ENCODE peak calls at places on chromosomes 16 and 17, in seven cellular contexts. Y is CD8-positive, alpha-beta memory T cell; O is heart right ventricle; Z is lower leg skin; K is dorsolateral prefrontal cortex; T is mesendoderm; S is PC-3. W is an unnamed sample.

GRCh38 chr17:48131216-48131824 is 23.8 kb downstream of the SNX11 start:
- DNase-seq in S (peak; percentile 96), K (no peak), O (no peak), T (peak; percentile 90), Y (peak; percentile 35), Z (peak; percentile 63), W (peak; percentile 74)

GRCh38 chr16:74778646-74779045 is 4.0 kb upstream of the FA2H start:
- DNase-seq in T (no peak), K (no peak), Z (no peak), O (no peak), S (no peak), Y (no peak), W (no peak)

GRCh38 chr16:89569506-89570341 is 5.8 kb upstream of the CPNE7 start:
- DNase-seq in Y (no peak), T (no peak), S (no peak), K (no peak), O (no peak), Z (no peak), W (no peak)

GRCh38 chr16:71499775-71500364 is 10.7 kb upstream of the ZNF19 start:
- DNase-seq in O (no peak), K (no peak), Z (peak; percentile 18), T (peak; percentile 66), Y (peak; percentile 46), S (peak; percentile 71), W (no peak)

GRCh38 chr16:76199681-76200210 is 77.5 kb upstream of the CNTNAP4 start:
- DNase-seq in Z (no peak), Y (no peak), K (no peak), T (no peak), O (no peak), S (no peak), W (no peak)

GRCh38 chr17:64747938-64748540 is 85.9 kb upstream of the SMURF2 start:
- DNase-seq in Y (no peak), Z (no peak), S (no peak), T (no peak), K (no peak), O (no peak), W (no peak)

GRCh38 chr16:85055503-85056210 is 28.1 kb downstream of the KIAA0513 start:
- DNase-seq in T (peak; percentile 38), Y (peak; percentile 90), S (peak; percentile 40), Z (peak; percentile 65), O (no peak), K (peak; percentile 74), W (peak; percentile 37)

GRCh38 chr16:75262800-75263127 is 11.3 kb upstream of the BCAR1 start:
- DNase-seq in K (no peak), Y (no peak), O (no peak), T (no peak), S (no peak), Z (no peak), W (no peak)

GRCh38 chr17:28951428-28951990 is at the start of gene PHF12:
- DNase-seq in K (peak; percentile 99), Y (peak; percentile 100), T (peak; percentile 100), O (peak; percentile 99), Z (peak; percentile 100), S (peak; percentile 98), W (peak; percentile 99)

GRCh38 chr16:30054959-30055553 is 10.5 kb upstream of the ALDOA start:
- DNase-seq in O (no peak), S (peak; percentile 58), K (no peak), T (peak; percentile 80), Z (no peak), Y (no peak), W (no peak)

GRCh38 chr17:12599185-12599920 is 66.3 kb upstream of the MYOCD start:
- DNase-seq in S (no peak), Y (no peak), K (no peak), T (no peak), Z (no peak), O (no peak), W (no peak)

GRCh38 chr16:56481468-56482112 is 30.2 kb downstream of the OGFOD1 start:
- DNase-seq in S (peak; percentile 2), Z (no peak), O (no peak), T (no peak), Y (no peak), K (no peak), W (no peak)

GRCh38 chr16:67086829-67087228 is 22.9 kb upstream of the PHAF1 start:
- DNase-seq in Z (no peak), Y (no peak), T (no peak), S (no peak), O (no peak), K (no peak), W (no peak)

GRCh38 chr17:11909348-11909747 is 87.9 kb downstream of the ZNF18 start:
- DNase-seq in T (peak; percentile 75), Z (no peak), K (no peak), Y (no peak), S (no peak), O (no peak), W (no peak)

GRCh38 chr16:58127033-58127556 is 2.1 kb downstream of the CFAP20 start:
- DNase-seq in T (peak; percentile 64), K (no peak), Z (no peak), Y (peak; percentile 54), O (no peak), S (peak; percentile 47), W (no peak)

GRCh38 chr17:36608794-36609497 is 7.6 kb downstream of the MRM1 start:
- DNase-seq in O (no peak), Z (no peak), T (peak; percentile 78), Y (no peak), K (peak; percentile 76), S (peak; percentile 17), W (peak; percentile 45)
- H3K4me3 ChIP-seq in O (no peak overlapping the region), Z (no peak overlapping the region), T (no peak overlapping the region), Y (no peak overlapping the region), K (no peak overlapping the region), S (no peak overlapping the region), W (no peak overlapping the region)

DNA sequence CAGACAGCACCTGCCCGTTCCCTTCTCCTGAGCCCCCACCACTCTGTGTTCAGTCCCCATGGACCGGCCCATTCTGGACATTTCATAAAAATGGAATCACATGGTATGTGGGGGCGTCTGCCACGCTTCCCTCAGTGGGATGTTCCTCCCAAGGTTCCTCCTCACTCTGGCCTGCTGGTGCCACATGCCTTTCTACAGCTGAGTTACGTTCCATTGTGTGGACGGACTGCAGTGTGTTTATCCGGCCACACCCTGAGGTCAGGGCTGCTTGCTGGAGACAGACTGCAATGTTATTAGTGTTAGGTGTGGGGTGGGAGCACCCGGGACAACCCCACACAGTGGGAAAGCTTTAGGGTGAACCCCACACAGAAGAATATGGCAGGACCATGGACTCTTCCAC is 5.9 kb upstream of the AATK start:
- DNase-seq in T (no peak), K (no peak), S (no peak), O (no peak), Z (no peak), Y (no peak), W (no peak)
- H3K4me3 ChIP-seq in T (no peak overlapping the region), K (no peak overlapping the region), S (no peak overlapping the region), O (no peak overlapping the region), Z (no peak overlapping the region), Y (no peak overlapping the region), W (no peak overlapping the region)

DNA sequence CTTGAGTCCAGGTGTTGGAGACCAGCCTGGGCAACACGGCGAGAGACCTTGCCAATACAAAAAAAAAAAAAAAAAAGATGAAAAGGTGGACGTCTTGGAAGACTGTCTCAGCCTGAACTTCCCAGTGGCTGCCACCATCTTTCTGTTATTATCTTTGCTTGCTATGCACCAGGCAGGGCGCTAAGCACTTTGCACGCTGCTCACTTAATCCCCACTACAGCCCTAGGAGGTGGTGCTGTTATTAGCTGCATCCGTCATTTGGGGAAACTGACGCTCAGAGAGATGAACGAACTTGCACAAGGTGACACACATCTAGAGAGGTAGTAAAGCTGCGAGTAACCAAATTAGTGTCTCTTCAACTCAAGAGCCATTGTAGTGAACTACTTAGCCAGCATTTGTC is 708 bp upstream of the CPPED1 start:
- DNase-seq in O (no peak), Y (no peak), S (no peak), Z (no peak), K (no peak), T (no peak), W (no peak)
- H3K4me3 ChIP-seq in O (no peak overlapping the region), Y (peak overlapping the region; percentile 93), S (peak overlapping the region; percentile 83), Z (no peak overlapping the region), K (peak overlapping the region; percentile 68), T (no peak overlapping the region), W (peak overlapping the region; percentile 54)

GRCh38 chr16:88533381-88533831 is 36.8 kb upstream of the ZC3H18 start:
- DNase-seq in S (peak; percentile 32), Z (no peak), K (peak; percentile 69), T (peak; percentile 70), Y (no peak), O (no peak), W (no peak)
- H3K4me3 ChIP-seq in S (peak overlapping the region; percentile 57), Z (no peak overlapping the region), K (peak overlapping the region; percentile 61), T (no peak overlapping the region), Y (no peak overlapping the region), O (no peak overlapping the region), W (peak overlapping the region; percentile 51)

DNA sequence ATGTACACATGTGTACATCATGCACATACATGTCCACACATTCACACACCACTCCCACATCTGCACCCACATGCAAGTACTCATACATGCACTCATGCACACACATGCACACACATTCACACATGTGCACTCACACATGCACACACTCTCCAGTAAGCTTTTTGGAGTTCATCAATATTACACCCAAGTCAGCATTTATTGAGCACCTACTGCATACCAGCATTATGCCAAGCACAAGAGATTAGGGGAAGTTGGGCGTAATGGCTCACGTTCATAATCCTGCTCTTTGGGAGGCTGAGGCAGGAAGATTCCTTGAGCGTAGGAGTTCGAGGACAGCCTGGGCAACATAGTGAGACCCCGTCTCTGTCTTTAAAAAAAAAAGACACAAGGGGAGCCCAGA is 87.6 kb upstream of the HSBP1 start:
- DNase-seq in K (no peak), T (no peak), Y (no peak), O (no peak), S (no peak), Z (no peak), W (no peak)
- H3K4me3 ChIP-seq in K (no peak overlapping the region), T (no peak overlapping the region), Y (no peak overlapping the region), O (no peak overlapping the region), S (no peak overlapping the region), Z (no peak overlapping the region), W (no peak overlapping the region)

GRCh38 chr16:1680361-1680760 is 2.3 kb downstream of the JPT2 start:
- DNase-seq in Y (no peak), Z (no peak), T (no peak), O (no peak), S (no peak), K (no peak), W (no peak)
- H3K4me3 ChIP-seq in Y (no peak overlapping the region), Z (no peak overlapping the region), T (no peak overlapping the region), O (no peak overlapping the region), S (peak overlapping the region; percentile 76), K (no peak overlapping the region), W (no peak overlapping the region)

GRCh38 chr17:80790981-80791742 is 200.5 kb upstream of the CHMP6 start:
- DNase-seq in O (no peak), S (no peak), Y (peak; percentile 29), Z (no peak), T (no peak), K (peak; percentile 30), W (no peak)
- H3K4me3 ChIP-seq in O (no peak overlapping the region), S (peak overlapping the region; percentile 2), Y (peak overlapping the region; percentile 46), Z (no peak overlapping the region), T (no peak overlapping the region), K (no peak overlapping the region), W (no peak overlapping the region)

GRCh38 chr17:38871992-38872605 is 2.2 kb downstream of the LASP1 start:
- DNase-seq in Y (no peak), S (no peak), O (no peak), T (no peak), K (no peak), Z (no peak), W (no peak)
- H3K4me3 ChIP-seq in Y (peak overlapping the region; percentile 69), S (peak overlapping the region; percentile 98), O (no peak overlapping the region), T (no peak overlapping the region), K (peak overlapping the region; percentile 1), Z (no peak overlapping the region), W (peak overlapping the region; percentile 84)

W was measured in uterus.